ENCODE peak calls at places on chromosomes 1 and 21, in nine cellular contexts. One of them, this sample, is unnamed.

GRCh38 chr21:33149166-33149565 is 79.2 kb downstream of the OLIG1 start:
- DNase-seq in mucosa of descending colon: no peak
- DNase-seq in Panc1: no peak
- DNase-seq in ovary: no peak
- DNase-seq in psoas muscle: no peak
- DNase-seq in astrocyte of the spinal cord: no peak
- DNase-seq in CD8-positive, alpha-beta T cell: no peak
- DNase-seq in fibroblast of mammary gland: no peak
- DNase-seq in tibial artery: no peak
- DNase-seq in this sample: peak

GRCh38 chr1:162285149-162285561 is 91.5 kb downstream of the SPATA46 start:
- DNase-seq in mucosa of descending colon: peak
- DNase-seq in Panc1: no peak
- DNase-seq in ovary: no peak
- DNase-seq in psoas muscle: no peak
- DNase-seq in astrocyte of the spinal cord: no peak
- DNase-seq in CD8-positive, alpha-beta T cell: no peak
- DNase-seq in fibroblast of mammary gland: no peak
- DNase-seq in tibial artery: no peak
- DNase-seq in this sample: no peak

GRCh38 chr1:242467556-242468145 is 56.8 kb downstream of the PLD5 start:
- DNase-seq in mucosa of descending colon: no peak
- DNase-seq in Panc1: peak
- DNase-seq in ovary: peak
- DNase-seq in psoas muscle: no peak
- DNase-seq in astrocyte of the spinal cord: peak
- DNase-seq in CD8-positive, alpha-beta T cell: no peak
- DNase-seq in fibroblast of mammary gland: peak
- DNase-seq in tibial artery: peak
- DNase-seq in this sample: peak

GRCh38 chr21:15986277-15986676 is 256.5 kb downstream of the USP25 start:
- DNase-seq in mucosa of descending colon: no peak
- DNase-seq in Panc1: no peak
- DNase-seq in ovary: no peak
- DNase-seq in psoas muscle: no peak
- DNase-seq in astrocyte of the spinal cord: no peak
- DNase-seq in CD8-positive, alpha-beta T cell: no peak
- DNase-seq in fibroblast of mammary gland: no peak
- DNase-seq in tibial artery: no peak
- DNase-seq in this sample: no peak

GRCh38 chr1:111570781-111571181 is 48.8 kb upstream of the RAP1A start:
- DNase-seq in mucosa of descending colon: no peak
- DNase-seq in Panc1: no peak
- DNase-seq in ovary: no peak
- DNase-seq in psoas muscle: no peak
- DNase-seq in astrocyte of the spinal cord: no peak
- DNase-seq in CD8-positive, alpha-beta T cell: peak
- DNase-seq in fibroblast of mammary gland: peak
- DNase-seq in tibial artery: no peak
- DNase-seq in this sample: peak

GRCh38 chr1:37691497-37692077 is 729 bp upstream of the CDCA8 start:
- DNase-seq in mucosa of descending colon: peak
- DNase-seq in Panc1: no peak
- DNase-seq in ovary: peak
- DNase-seq in psoas muscle: peak
- DNase-seq in astrocyte of the spinal cord: peak
- DNase-seq in CD8-positive, alpha-beta T cell: no peak
- DNase-seq in fibroblast of mammary gland: peak
- DNase-seq in tibial artery: peak
- DNase-seq in this sample: peak

GRCh38 chr1:98975825-98976224 is 28.8 kb downstream of the PLPPR5 start:
- DNase-seq in mucosa of descending colon: no peak
- DNase-seq in Panc1: no peak
- DNase-seq in ovary: no peak
- DNase-seq in psoas muscle: no peak
- DNase-seq in astrocyte of the spinal cord: no peak
- DNase-seq in CD8-positive, alpha-beta T cell: no peak
- DNase-seq in fibroblast of mammary gland: peak
- DNase-seq in tibial artery: no peak
- DNase-seq in this sample: no peak

GRCh38 chr1:160646192-160646591 is 652 bp downstream of the SLAMF1 start:
- DNase-seq in mucosa of descending colon: no peak
- DNase-seq in Panc1: no peak
- DNase-seq in ovary: no peak
- DNase-seq in psoas muscle: no peak
- DNase-seq in astrocyte of the spinal cord: no peak
- DNase-seq in CD8-positive, alpha-beta T cell: no peak
- DNase-seq in fibroblast of mammary gland: no peak
- DNase-seq in tibial artery: no peak
- DNase-seq in this sample: no peak

GRCh38 chr1:6052543-6053205 is 7.0 kb downstream of the KCNAB2 start:
- DNase-seq in mucosa of descending colon: no peak
- DNase-seq in Panc1: peak
- DNase-seq in ovary: peak
- DNase-seq in psoas muscle: peak
- DNase-seq in astrocyte of the spinal cord: peak
- DNase-seq in CD8-positive, alpha-beta T cell: peak
- DNase-seq in fibroblast of mammary gland: peak
- DNase-seq in tibial artery: no peak
- DNase-seq in this sample: peak

GRCh38 chr1:156599811-156600210 is 1.5 kb downstream of the GPATCH4 start:
- DNase-seq in mucosa of descending colon: no peak
- DNase-seq in Panc1: no peak
- DNase-seq in ovary: no peak
- DNase-seq in psoas muscle: no peak
- DNase-seq in astrocyte of the spinal cord: no peak
- DNase-seq in CD8-positive, alpha-beta T cell: no peak
- DNase-seq in fibroblast of mammary gland: peak
- DNase-seq in tibial artery: no peak
- DNase-seq in this sample: peak

GRCh38 chr1:31409946-31410858 is 2.8 kb upstream of the SERINC2 start:
- DNase-seq in mucosa of descending colon: no peak
- DNase-seq in Panc1: no peak
- DNase-seq in ovary: no peak
- DNase-seq in psoas muscle: no peak
- DNase-seq in astrocyte of the spinal cord: no peak
- DNase-seq in CD8-positive, alpha-beta T cell: no peak
- DNase-seq in fibroblast of mammary gland: no peak
- DNase-seq in tibial artery: no peak
- DNase-seq in this sample: no peak

GRCh38 chr1:188735567-188735966 is 1742.1 kb downstream of the BRINP3 start:
- DNase-seq in mucosa of descending colon: no peak
- DNase-seq in Panc1: no peak
- DNase-seq in ovary: no peak
- DNase-seq in psoas muscle: no peak
- DNase-seq in astrocyte of the spinal cord: no peak
- DNase-seq in CD8-positive, alpha-beta T cell: no peak
- DNase-seq in fibroblast of mammary gland: no peak
- DNase-seq in tibial artery: no peak
- DNase-seq in this sample: no peak

GRCh38 chr1:117093870-117094621 is 27.5 kb downstream of the TRIM45 start:
- DNase-seq in mucosa of descending colon: no peak
- DNase-seq in Panc1: no peak
- DNase-seq in ovary: no peak
- DNase-seq in psoas muscle: no peak
- DNase-seq in astrocyte of the spinal cord: peak
- DNase-seq in CD8-positive, alpha-beta T cell: no peak
- DNase-seq in fibroblast of mammary gland: peak
- DNase-seq in tibial artery: no peak
- DNase-seq in this sample: peak
- TF ChIP-seq CTCF in mucosa of descending colon: no peak
- TF ChIP-seq CTCF in Panc1: peak
- TF ChIP-seq CTCF in ovary: no peak
- TF ChIP-seq CTCF in psoas muscle: peak
- TF ChIP-seq CTCF in astrocyte of the spinal cord: peak
- TF ChIP-seq CTCF in CD8-positive, alpha-beta T cell: peak
- TF ChIP-seq CTCF in fibroblast of mammary gland: peak
- TF ChIP-seq CTCF in tibial artery: peak
- TF ChIP-seq CTCF in this sample: peak

GRCh38 chr21:42514883-42515228 is 1.2 kb downstream of the SLC37A1 start:
- DNase-seq in mucosa of descending colon: no peak
- DNase-seq in Panc1: no peak
- DNase-seq in ovary: no peak
- DNase-seq in psoas muscle: no peak
- DNase-seq in astrocyte of the spinal cord: no peak
- DNase-seq in CD8-positive, alpha-beta T cell: no peak
- DNase-seq in fibroblast of mammary gland: no peak
- DNase-seq in tibial artery: no peak
- DNase-seq in this sample: peak
- H3K4me3 ChIP-seq in mucosa of descending colon: peak
- H3K4me3 ChIP-seq in Panc1: peak
- H3K4me3 ChIP-seq in ovary: peak
- H3K4me3 ChIP-seq in psoas muscle: peak
- H3K4me3 ChIP-seq in astrocyte of the spinal cord: peak
- H3K4me3 ChIP-seq in CD8-positive, alpha-beta T cell: peak
- H3K4me3 ChIP-seq in fibroblast of mammary gland: no peak
- H3K4me3 ChIP-seq in tibial artery: peak
- H3K4me3 ChIP-seq in this sample: peak

GRCh38 chr1:195105281-195105680 is 1503.0 kb downstream of the KCNT2 start:
- DNase-seq in mucosa of descending colon: no peak
- DNase-seq in Panc1: no peak
- DNase-seq in ovary: no peak
- DNase-seq in psoas muscle: no peak
- DNase-seq in astrocyte of the spinal cord: no peak
- DNase-seq in CD8-positive, alpha-beta T cell: no peak
- DNase-seq in fibroblast of mammary gland: no peak
- DNase-seq in tibial artery: no peak
- DNase-seq in this sample: peak
- TF ChIP-seq CTCF in mucosa of descending colon: no peak
- TF ChIP-seq CTCF in Panc1: no peak
- TF ChIP-seq CTCF in ovary: no peak
- TF ChIP-seq CTCF in psoas muscle: no peak
- TF ChIP-seq CTCF in astrocyte of the spinal cord: no peak
- TF ChIP-seq CTCF in CD8-positive, alpha-beta T cell: no peak
- TF ChIP-seq CTCF in fibroblast of mammary gland: no peak
- TF ChIP-seq CTCF in tibial artery: no peak
- TF ChIP-seq CTCF in this sample: peak

GRCh38 chr1:94234615-94235014 is 2.8 kb downstream of the ARHGAP29 start:
- DNase-seq in mucosa of descending colon: no peak
- DNase-seq in Panc1: no peak
- DNase-seq in ovary: no peak
- DNase-seq in psoas muscle: no peak
- DNase-seq in astrocyte of the spinal cord: no peak
- DNase-seq in CD8-positive, alpha-beta T cell: no peak
- DNase-seq in fibroblast of mammary gland: no peak
- DNase-seq in tibial artery: no peak
- DNase-seq in this sample: no peak
- H3K4me3 ChIP-seq in mucosa of descending colon: no peak
- H3K4me3 ChIP-seq in Panc1: peak
- H3K4me3 ChIP-seq in ovary: no peak
- H3K4me3 ChIP-seq in psoas muscle: peak
- H3K4me3 ChIP-seq in astrocyte of the spinal cord: peak
- H3K4me3 ChIP-seq in CD8-positive, alpha-beta T cell: no peak
- H3K4me3 ChIP-seq in fibroblast of mammary gland: peak
- H3K4me3 ChIP-seq in tibial artery: no peak
- H3K4me3 ChIP-seq in this sample: no peak

This sample was measured in GM12865.